ENCODE peak calls at places on chromosomes 11 and 22, in seven cellular contexts. U is endothelial cell, T is tibial artery, D is brain microvascular endothelial cell, G is endothelial cell of umbilical vein, Y is SK-N-SH, S is AG09309. Q is an unnamed sample.

GRCh38 chr22:44567846-44568493 is 69.9 kb upstream of the RTL6 start:
- DNase-seq in U (peak), T (peak), D (peak), G (peak), Y (no peak), S (no peak), Q (no peak)

GRCh38 chr22:19959587-19960490 is 18.2 kb upstream of the TXNRD2 start:
- DNase-seq in U (no peak), T (no peak), D (no peak), G (no peak), Y (peak), S (no peak), Q (peak)

GRCh38 chr11:70623906-70624597 is 225.7 kb downstream of the CTTN start:
- DNase-seq in U (no peak), T (no peak), D (no peak), G (no peak), Y (no peak), S (no peak), Q (peak)

GRCh38 chr11:3954448-3955298 is 99.2 kb downstream of the STIM1 start:
- DNase-seq in U (no peak), T (no peak), D (no peak), G (no peak), Y (no peak), S (no peak), Q (no peak)

GRCh38 chr22:28072066-28072465 is 153.0 kb upstream of the PITPNB start:
- DNase-seq in U (no peak), T (no peak), D (no peak), G (no peak), Y (no peak), S (no peak), Q (peak)

GRCh38 chr11:291281-292210 is 2.6 kb downstream of the PGGHG start:
- DNase-seq in U (no peak), T (peak), D (no peak), G (no peak), Y (no peak), S (no peak), Q (peak)

GRCh38 chr11:86245369-86246292 is 1.1 kb downstream of the EED start:
- DNase-seq in U (peak), T (no peak), D (no peak), G (peak), Y (peak), S (no peak), Q (peak)

GRCh38 chr11:76626921-76627391 is 43.6 kb downstream of the LRRC32 start:
- DNase-seq in U (peak), T (no peak), D (peak), G (no peak), Y (no peak), S (peak), Q (peak)

GRCh38 chr11:70730411-70730810 is 332.1 kb downstream of the CTTN start:
- DNase-seq in U (no peak), T (peak), D (no peak), G (no peak), Y (no peak), S (no peak), Q (peak)

GRCh38 chr11:87604350-87604749 is 566.6 kb downstream of the TMEM135 start:
- DNase-seq in U (no peak), T (no peak), D (no peak), G (no peak), Y (no peak), S (no peak), Q (peak)

GRCh38 chr22:46131151-46131587 is 19.2 kb upstream of the PPARA start:
- DNase-seq in U (peak), T (no peak), D (no peak), G (no peak), Y (peak), S (no peak), Q (peak)

GRCh38 chr11:124756753-124757227 is 4.7 kb upstream of the VSIG2 start:
- DNase-seq in U (no peak), T (no peak), D (no peak), G (no peak), Y (no peak), S (no peak), Q (peak)

GRCh38 chr22:50599816-50600454 is 658 bp upstream of the MAPK8IP2 start:
- DNase-seq in U (peak), T (no peak), D (no peak), G (peak), Y (peak), S (no peak), Q (peak)

GRCh38 chr11:68527585-68527984 is 67.0 kb downstream of the PPP6R3 start:
- DNase-seq in U (no peak), T (no peak), D (no peak), G (no peak), Y (no peak), S (no peak), Q (no peak)

GRCh38 chr22:45425101-45425500 is 11.6 kb downstream of the RIBC2 start:
- DNase-seq in U (no peak), T (peak), D (peak), G (no peak), Y (no peak), S (no peak), Q (peak)

GRCh38 chr11:79059171-79059570 is 381.7 kb downstream of the TENM4 start:
- DNase-seq in U (no peak), T (no peak), D (no peak), G (no peak), Y (no peak), S (no peak), Q (no peak)

GRCh38 chr11:123833095-123833494 is 26.9 kb upstream of the OR6M1 start:
- DNase-seq in U (no peak), T (no peak), D (no peak), G (no peak), Y (no peak), S (no peak), Q (peak)

GRCh38 chr11:69499216-69499945 is 17.9 kb downstream of the LINC01488 start:
- DNase-seq in U (no peak), T (no peak), D (no peak), G (no peak), Y (peak), S (no peak), Q (peak)

GRCh38 chr11:61529537-61530225 is 21.1 kb downstream of the LRRC10B start:
- DNase-seq in U (no peak), T (no peak), D (no peak), G (no peak), Y (no peak), S (no peak), Q (no peak)

GRCh38 chr11:65425105-65425970 is 2.7 kb downstream of the NEAT1 start:
- DNase-seq in U (no peak), T (peak), D (peak), G (peak), Y (no peak), S (peak), Q (no peak)

GRCh38 chr11:975824-976223 is 50.2 kb downstream of the AP2A2 start:
- DNase-seq in U (peak), T (no peak), D (peak), G (peak), Y (peak), S (no peak), Q (peak)

GRCh38 chr11:106133529-106133928 is 56.1 kb downstream of the AASDHPPT start:
- DNase-seq in U (no peak), T (no peak), D (no peak), G (peak), Y (no peak), S (no peak), Q (no peak)

GRCh38 chr11:93573184-93573583 is 30.0 kb upstream of the SMCO4 start:
- DNase-seq in U (no peak), T (no peak), D (peak), G (no peak), Y (no peak), S (no peak), Q (no peak)

GRCh38 chr11:36155301-36155700 is 133.9 kb downstream of the COMMD9 start:
- DNase-seq in U (no peak), T (no peak), D (no peak), G (no peak), Y (no peak), S (no peak), Q (no peak)
- TF ChIP-seq CTCF in U (no peak), T (no peak), D (no peak), G (no peak), Y (no peak), S (no peak), Q (no peak)

GRCh38 chr22:38310518-38311330 is 6.5 kb downstream of the CSNK1E start:
- DNase-seq in U (no peak), T (peak), D (no peak), G (no peak), Y (no peak), S (no peak), Q (peak)

GRCh38 chr22:38313384-38313955 is 3.8 kb downstream of the CSNK1E start:
- DNase-seq in U (no peak), T (peak), D (peak), G (peak), Y (no peak), S (peak), Q (peak)

GRCh38 chr22:38311331-38311635 is 6.0 kb downstream of the CSNK1E start:
- DNase-seq in U (no peak), T (no peak), D (no peak), G (no peak), Y (no peak), S (no peak), Q (peak)

GRCh38 chr22:38314140-38314991 is 2.9 kb downstream of the CSNK1E start:
- DNase-seq in U (no peak), T (peak), D (no peak), G (peak), Y (no peak), S (no peak), Q (peak)

DNA sequence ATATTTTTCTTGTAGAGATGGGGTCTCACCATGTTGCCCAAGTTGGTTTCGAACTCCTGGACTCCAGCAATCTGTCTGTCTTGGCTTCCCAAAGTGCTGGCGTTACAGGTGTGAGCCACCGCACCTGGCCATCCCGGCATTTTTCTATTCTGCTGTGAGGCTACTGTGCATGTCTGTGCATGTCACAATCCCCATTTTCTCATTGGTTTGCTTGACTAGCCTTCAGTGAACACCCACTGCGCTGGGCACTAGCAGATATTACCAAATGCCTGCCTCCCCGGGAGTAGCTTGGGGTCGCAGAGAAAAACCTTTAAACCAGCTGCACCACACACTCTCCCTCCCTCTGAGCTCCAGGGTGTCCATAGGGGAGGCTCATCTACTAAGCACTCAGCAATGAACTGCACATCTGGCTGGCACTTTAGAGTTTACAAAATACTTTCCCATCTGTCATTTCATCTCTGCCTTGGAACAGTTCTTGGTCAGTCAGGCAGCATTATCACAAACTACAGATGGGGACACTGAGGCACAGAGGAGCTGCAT is 4.9 kb downstream of the CSNK1E start:
- DNase-seq in U (no peak), T (no peak), D (no peak), G (no peak), Y (no peak), S (no peak), Q (peak)
- TF ChIP-seq CTCF in U (no peak), T (no peak), D (no peak), G (no peak), Y (no peak), S (no peak), Q (no peak)

GRCh38 chr11:111762981-111763643 is 3.1 kb downstream of the PPP2R1B start:
- DNase-seq in U (no peak), T (no peak), D (no peak), G (no peak), Y (no peak), S (no peak), Q (peak)
- TF ChIP-seq CTCF in U (no peak), T (no peak), D (peak), G (no peak), Y (no peak), S (peak), Q (peak)

GRCh38 chr11:130980463-130980862 is 64.2 kb upstream of the SNX19 start:
- DNase-seq in U (no peak), T (no peak), D (no peak), G (no peak), Y (no peak), S (no peak), Q (no peak)

DNA sequence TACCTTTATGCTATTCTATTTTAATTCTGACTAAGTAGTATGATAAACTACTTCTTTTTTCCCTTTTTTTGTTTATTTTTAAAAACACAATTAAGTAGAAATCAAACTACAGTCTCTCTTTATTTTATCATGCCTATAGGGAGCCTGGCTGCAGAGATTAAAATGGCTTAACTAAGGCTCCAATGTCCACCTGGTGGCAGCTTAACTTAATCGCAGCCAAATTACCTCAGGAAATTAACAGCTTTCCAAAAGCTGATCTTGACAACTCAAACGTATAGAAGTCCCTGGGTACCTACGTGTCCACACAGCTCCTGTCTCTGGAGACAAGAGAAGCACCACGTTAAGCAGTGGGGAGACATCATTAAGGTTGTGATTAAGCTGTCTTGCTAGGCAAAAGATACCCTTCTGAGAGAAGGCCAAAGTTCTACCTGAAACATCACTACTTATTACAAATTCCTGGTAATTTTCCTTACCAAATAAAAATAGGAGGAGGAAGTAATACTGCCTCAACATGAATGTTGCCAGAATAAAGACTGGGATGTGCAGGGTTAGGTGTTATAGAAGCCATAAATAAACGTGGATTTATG is 63.2 kb upstream of the SNX19 start:
- DNase-seq in U (peak), T (no peak), D (peak), G (peak), Y (peak), S (peak), Q (peak)
- TF ChIP-seq CTCF in U (peak), T (peak), D (peak), G (peak), Y (peak), S (peak), Q (peak)

GRCh38 chr11:130249371-130249770 is 65.3 kb downstream of the ZBTB44 start:
- DNase-seq in U (no peak), T (no peak), D (no peak), G (no peak), Y (no peak), S (no peak), Q (no peak)
- TF ChIP-seq CTCF in U (no peak), T (no peak), D (no peak), G (no peak), Y (no peak), S (no peak), Q (no peak)

GRCh38 chr11:20154381-20154780 is 5.9 kb downstream of the DBX1 start:
- DNase-seq in U (no peak), T (no peak), D (peak), G (no peak), Y (no peak), S (peak), Q (peak)
- TF ChIP-seq CTCF in U (no peak), T (no peak), D (peak), G (no peak), Y (no peak), S (no peak), Q (no peak)

GRCh38 chr11:22671751-22672150 is 5.3 kb downstream of the GAS2 start:
- DNase-seq in U (no peak), T (no peak), D (no peak), G (no peak), Y (no peak), S (no peak), Q (no peak)

GRCh38 chr11:22666700-22667439 is 459 bp downstream of the GAS2 start:
- DNase-seq in U (peak), T (no peak), D (peak), G (peak), Y (peak), S (no peak), Q (no peak)

GRCh38 chr11:22669368-22669767 is 3.0 kb downstream of the GAS2 start:
- DNase-seq in U (no peak), T (no peak), D (no peak), G (no peak), Y (no peak), S (no peak), Q (no peak)

GRCh38 chr11:22668005-22668796 is 1.8 kb downstream of the GAS2 start:
- DNase-seq in U (no peak), T (no peak), D (no peak), G (no peak), Y (no peak), S (no peak), Q (peak)

GRCh38 chr11:22670803-22671202 is 4.4 kb downstream of the GAS2 start:
- DNase-seq in U (no peak), T (no peak), D (no peak), G (peak), Y (no peak), S (no peak), Q (peak)
- TF ChIP-seq CTCF in U (no peak), T (no peak), D (peak), G (no peak), Y (peak), S (no peak), Q (no peak)

GRCh38 chr11:103987631-103988594 is 48.5 kb upstream of the DDI1 start:
- DNase-seq in U (no peak), T (no peak), D (no peak), G (no peak), Y (no peak), S (no peak), Q (no peak)
- TF ChIP-seq CTCF in U (no peak), T (no peak), D (no peak), G (no peak), Y (no peak), S (no peak), Q (peak)

GRCh38 chr11:35139883-35140282 is 912 bp downstream of the CD44 start:
- DNase-seq in U (no peak), T (peak), D (no peak), G (no peak), Y (no peak), S (no peak), Q (no peak)

GRCh38 chr11:35142481-35143207 is 3.7 kb downstream of the CD44 start:
- DNase-seq in U (no peak), T (no peak), D (peak), G (peak), Y (no peak), S (no peak), Q (peak)

GRCh38 chr11:35138949-35139881 is at the start of gene CD44:
- DNase-seq in U (peak), T (peak), D (peak), G (peak), Y (peak), S (peak), Q (peak)

GRCh38 chr11:35141538-35141937 is 2.6 kb downstream of the CD44 start:
- DNase-seq in U (no peak), T (peak), D (no peak), G (no peak), Y (no peak), S (no peak), Q (no peak)

DNA sequence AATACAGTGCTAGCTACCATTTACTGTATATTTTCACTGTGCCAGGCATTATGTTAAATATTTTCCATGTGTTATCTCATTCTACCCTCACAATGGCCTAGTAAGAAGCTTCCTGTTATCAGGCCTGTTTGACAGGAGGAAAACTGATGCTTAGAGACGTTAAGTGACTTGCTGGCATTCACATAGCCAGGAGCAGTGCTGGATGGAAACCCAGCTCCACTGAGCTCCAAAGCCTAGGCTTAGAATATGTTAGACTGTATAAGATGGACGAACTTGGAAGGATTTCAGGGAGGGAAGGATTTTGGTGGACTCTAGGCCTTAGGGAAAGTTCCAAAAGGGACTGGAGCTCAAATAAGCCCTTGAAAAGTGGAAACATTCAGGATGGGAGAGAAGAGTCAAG is 2.1 kb downstream of the CD44 start:
- DNase-seq in U (no peak), T (no peak), D (no peak), G (no peak), Y (no peak), S (no peak), Q (no peak)
- TF ChIP-seq CTCF in U (no peak), T (no peak), D (no peak), G (no peak), Y (no peak), S (no peak), Q (no peak)